ENCODE peak calls at places on chromosomes 1 and 21, in ten cellular contexts. One of them, this sample, is unnamed.
A peak's percentile ranks its signal among the peaks of the same experiment; 100 is the strongest.

GRCh38 chr1:12544992-12545391 is 73.0 kb downstream of the DHRS3 start:
- DNase-seq in A549: no peak
- DNase-seq in tibial nerve: no peak
- DNase-seq in uterus: no peak
- DNase-seq in heart right ventricle: no peak
- DNase-seq in HCT116: no peak
- DNase-seq in H9: no peak
- DNase-seq in ascending aorta: no peak
- DNase-seq in CD8-positive, alpha-beta T cell: no peak
- DNase-seq in heart left ventricle: no peak
- DNase-seq in this sample: no peak

GRCh38 chr1:1928231-1929101 is 9.4 kb upstream of the TMEM52 start:
- DNase-seq in A549: no peak
- DNase-seq in tibial nerve: no peak
- DNase-seq in uterus: no peak
- DNase-seq in heart right ventricle: no peak
- DNase-seq in HCT116: no peak
- DNase-seq in H9: no peak
- DNase-seq in ascending aorta: no peak
- DNase-seq in CD8-positive, alpha-beta T cell: no peak
- DNase-seq in heart left ventricle: no peak
- DNase-seq in this sample: no peak

GRCh38 chr1:119840745-119841144 is 29.5 kb upstream of the REG4 start:
- DNase-seq in A549: no peak
- DNase-seq in tibial nerve: no peak
- DNase-seq in uterus: no peak
- DNase-seq in heart right ventricle: no peak
- DNase-seq in HCT116: no peak
- DNase-seq in H9: no peak
- DNase-seq in ascending aorta: no peak
- DNase-seq in CD8-positive, alpha-beta T cell: no peak
- DNase-seq in heart left ventricle: no peak
- DNase-seq in this sample: no peak

GRCh38 chr1:16348414-16349182 is 3.7 kb downstream of the FBXO42 start:
- DNase-seq in A549: no peak
- DNase-seq in tibial nerve: no peak
- DNase-seq in uterus: no peak
- DNase-seq in heart right ventricle: no peak
- DNase-seq in HCT116: no peak
- DNase-seq in H9: no peak
- DNase-seq in ascending aorta: no peak
- DNase-seq in CD8-positive, alpha-beta T cell: no peak
- DNase-seq in heart left ventricle: no peak
- DNase-seq in this sample: peak; percentile 62

GRCh38 chr1:155339515-155340111 is 18.9 kb downstream of the RUSC1 start:
- DNase-seq in A549: no peak
- DNase-seq in tibial nerve: no peak
- DNase-seq in uterus: no peak
- DNase-seq in heart right ventricle: no peak
- DNase-seq in HCT116: no peak
- DNase-seq in H9: no peak
- DNase-seq in ascending aorta: no peak
- DNase-seq in CD8-positive, alpha-beta T cell: no peak
- DNase-seq in heart left ventricle: no peak
- DNase-seq in this sample: no peak

GRCh38 chr1:18557621-18558465 is 72.8 kb upstream of the PAX7 start:
- DNase-seq in A549: peak; percentile 7
- DNase-seq in tibial nerve: no peak
- DNase-seq in uterus: no peak
- DNase-seq in heart right ventricle: no peak
- DNase-seq in HCT116: no peak
- DNase-seq in H9: peak; percentile 89
- DNase-seq in ascending aorta: no peak
- DNase-seq in CD8-positive, alpha-beta T cell: no peak
- DNase-seq in heart left ventricle: no peak
- DNase-seq in this sample: no peak

GRCh38 chr1:84581648-84582047 is 7.4 kb upstream of the CTBS start:
- DNase-seq in A549: no peak
- DNase-seq in tibial nerve: no peak
- DNase-seq in uterus: no peak
- DNase-seq in heart right ventricle: no peak
- DNase-seq in HCT116: no peak
- DNase-seq in H9: no peak
- DNase-seq in ascending aorta: no peak
- DNase-seq in CD8-positive, alpha-beta T cell: no peak
- DNase-seq in heart left ventricle: no peak
- DNase-seq in this sample: no peak

GRCh38 chr1:234957330-234958065 is 171.1 kb downstream of the TOMM20 start:
- DNase-seq in A549: peak; percentile 95
- DNase-seq in tibial nerve: no peak
- DNase-seq in uterus: peak; percentile 53
- DNase-seq in heart right ventricle: no peak
- DNase-seq in HCT116: peak; percentile 44
- DNase-seq in H9: peak; percentile 62
- DNase-seq in ascending aorta: no peak
- DNase-seq in CD8-positive, alpha-beta T cell: no peak
- DNase-seq in heart left ventricle: no peak
- DNase-seq in this sample: peak; percentile 80

GRCh38 chr1:94596260-94596659 is 54.7 kb upstream of the F3 start:
- DNase-seq in A549: no peak
- DNase-seq in tibial nerve: no peak
- DNase-seq in uterus: no peak
- DNase-seq in heart right ventricle: no peak
- DNase-seq in HCT116: no peak
- DNase-seq in H9: no peak
- DNase-seq in ascending aorta: no peak
- DNase-seq in CD8-positive, alpha-beta T cell: no peak
- DNase-seq in heart left ventricle: no peak
- DNase-seq in this sample: no peak

GRCh38 chr1:92066321-92066720 is 8.9 kb downstream of the SETSIP start:
- DNase-seq in A549: no peak
- DNase-seq in tibial nerve: no peak
- DNase-seq in uterus: no peak
- DNase-seq in heart right ventricle: no peak
- DNase-seq in HCT116: no peak
- DNase-seq in H9: no peak
- DNase-seq in ascending aorta: no peak
- DNase-seq in CD8-positive, alpha-beta T cell: no peak
- DNase-seq in heart left ventricle: no peak
- DNase-seq in this sample: no peak

GRCh38 chr1:92070892-92071291 is 4.3 kb downstream of the SETSIP start:
- DNase-seq in A549: no peak
- DNase-seq in tibial nerve: no peak
- DNase-seq in uterus: no peak
- DNase-seq in heart right ventricle: no peak
- DNase-seq in HCT116: no peak
- DNase-seq in H9: no peak
- DNase-seq in ascending aorta: no peak
- DNase-seq in CD8-positive, alpha-beta T cell: no peak
- DNase-seq in heart left ventricle: no peak
- DNase-seq in this sample: no peak

GRCh38 chr1:92065042-92065441 is 10.2 kb downstream of the SETSIP start:
- DNase-seq in A549: no peak
- DNase-seq in tibial nerve: no peak
- DNase-seq in uterus: no peak
- DNase-seq in heart right ventricle: no peak
- DNase-seq in HCT116: no peak
- DNase-seq in H9: no peak
- DNase-seq in ascending aorta: no peak
- DNase-seq in CD8-positive, alpha-beta T cell: no peak
- DNase-seq in heart left ventricle: no peak
- DNase-seq in this sample: no peak
- TF ChIP-seq CTCF in A549: no peak
- TF ChIP-seq CTCF in tibial nerve: no peak
- TF ChIP-seq CTCF in uterus: no peak
- TF ChIP-seq CTCF in heart right ventricle: no peak
- TF ChIP-seq CTCF in HCT116: peak; percentile 20
- TF ChIP-seq CTCF in H9: peak; percentile 48
- TF ChIP-seq CTCF in ascending aorta: no peak
- TF ChIP-seq CTCF in CD8-positive, alpha-beta T cell: no peak
- TF ChIP-seq CTCF in heart left ventricle: no peak
- TF ChIP-seq CTCF in this sample: no peak

GRCh38 chr1:185568155-185569123 is 165.8 kb upstream of the HMCN1 start:
- DNase-seq in A549: no peak
- DNase-seq in tibial nerve: no peak
- DNase-seq in uterus: no peak
- DNase-seq in heart right ventricle: no peak
- DNase-seq in HCT116: no peak
- DNase-seq in H9: no peak
- DNase-seq in ascending aorta: no peak
- DNase-seq in CD8-positive, alpha-beta T cell: no peak
- DNase-seq in heart left ventricle: no peak
- DNase-seq in this sample: no peak
- H3K27ac ChIP-seq in A549: no peak overlapping the region
- H3K27ac ChIP-seq in tibial nerve: no peak overlapping the region
- H3K27ac ChIP-seq in uterus: no peak overlapping the region
- H3K27ac ChIP-seq in heart right ventricle: no peak overlapping the region
- H3K27ac ChIP-seq in HCT116: no peak overlapping the region
- H3K27ac ChIP-seq in H9: no peak overlapping the region
- H3K27ac ChIP-seq in ascending aorta: no peak overlapping the region
- H3K27ac ChIP-seq in CD8-positive, alpha-beta T cell: peak overlapping the region; percentile 79
- H3K27ac ChIP-seq in heart left ventricle: no peak overlapping the region
- H3K27ac ChIP-seq in this sample: no peak overlapping the region

DNA sequence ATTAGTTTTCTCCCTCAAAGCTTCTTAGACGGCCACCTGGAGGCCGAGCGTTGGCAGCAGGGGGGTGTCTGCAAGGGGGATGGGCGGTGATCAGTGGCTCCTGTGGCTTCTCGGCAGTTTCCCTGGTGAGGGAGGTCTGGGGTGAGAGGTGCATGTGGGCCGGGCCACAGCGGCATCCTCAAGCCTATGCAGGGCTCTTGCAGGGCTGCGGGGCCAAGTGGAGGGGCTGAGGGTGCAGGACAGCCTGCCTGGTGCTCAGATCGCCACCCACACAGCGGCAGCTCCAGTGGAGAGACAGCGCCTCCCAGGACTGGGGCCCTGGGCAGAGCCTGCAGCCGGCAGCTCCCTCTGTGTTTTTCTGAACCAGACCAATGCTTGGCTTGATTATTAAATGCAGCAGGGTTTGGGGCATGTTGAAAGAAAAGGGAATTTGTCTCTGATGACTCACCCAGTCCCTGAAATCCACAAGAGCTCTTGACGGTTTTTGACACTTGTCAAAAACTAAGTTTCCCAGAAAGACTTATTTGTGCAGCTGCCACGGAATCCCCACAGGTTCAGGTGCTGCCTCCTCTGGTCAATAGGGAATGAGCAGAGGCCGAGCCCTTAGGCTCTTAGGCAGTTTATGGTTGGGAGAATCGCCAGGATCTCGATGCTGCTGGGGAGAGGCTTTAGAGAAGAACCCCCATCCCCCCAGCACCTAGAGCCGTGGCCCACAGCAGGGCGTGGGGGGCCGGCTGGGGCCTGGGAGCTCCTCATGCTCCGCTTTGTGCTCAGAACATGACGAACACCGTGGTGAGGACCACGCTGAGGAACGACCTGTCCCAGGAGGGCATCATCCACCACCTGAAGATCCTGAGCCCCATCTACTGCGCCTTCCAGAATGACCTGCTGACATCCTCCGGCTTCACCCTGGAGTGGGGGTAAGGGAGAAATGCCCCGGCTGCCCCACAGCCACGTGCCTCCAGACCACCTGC is 54.7 kb downstream of the UMODL1 start:
- DNase-seq in A549: no peak
- DNase-seq in tibial nerve: no peak
- DNase-seq in uterus: no peak
- DNase-seq in heart right ventricle: no peak
- DNase-seq in HCT116: no peak
- DNase-seq in H9: peak; percentile 43
- DNase-seq in ascending aorta: no peak
- DNase-seq in CD8-positive, alpha-beta T cell: no peak
- DNase-seq in heart left ventricle: no peak
- DNase-seq in this sample: no peak
- TF ChIP-seq CTCF in A549: no peak
- TF ChIP-seq CTCF in tibial nerve: no peak
- TF ChIP-seq CTCF in uterus: no peak
- TF ChIP-seq CTCF in heart right ventricle: no peak
- TF ChIP-seq CTCF in HCT116: peak; percentile 55
- TF ChIP-seq CTCF in H9: peak; percentile 56
- TF ChIP-seq CTCF in ascending aorta: no peak
- TF ChIP-seq CTCF in CD8-positive, alpha-beta T cell: no peak
- TF ChIP-seq CTCF in heart left ventricle: no peak
- TF ChIP-seq CTCF in this sample: peak; percentile 17

GRCh38 chr1:204870165-204870912 is at the start of gene NFASC:
- DNase-seq in A549: no peak
- DNase-seq in tibial nerve: no peak
- DNase-seq in uterus: no peak
- DNase-seq in heart right ventricle: no peak
- DNase-seq in HCT116: no peak
- DNase-seq in H9: no peak
- DNase-seq in ascending aorta: no peak
- DNase-seq in CD8-positive, alpha-beta T cell: no peak
- DNase-seq in heart left ventricle: no peak
- DNase-seq in this sample: no peak

GRCh38 chr1:204873714-204874113 is 3.1 kb downstream of the NFASC start:
- DNase-seq in A549: no peak
- DNase-seq in tibial nerve: no peak
- DNase-seq in uterus: no peak
- DNase-seq in heart right ventricle: no peak
- DNase-seq in HCT116: no peak
- DNase-seq in H9: no peak
- DNase-seq in ascending aorta: no peak
- DNase-seq in CD8-positive, alpha-beta T cell: no peak
- DNase-seq in heart left ventricle: no peak
- DNase-seq in this sample: no peak

GRCh38 chr1:204873176-204873575 is 2.5 kb downstream of the NFASC start:
- DNase-seq in A549: no peak
- DNase-seq in tibial nerve: no peak
- DNase-seq in uterus: no peak
- DNase-seq in heart right ventricle: no peak
- DNase-seq in HCT116: no peak
- DNase-seq in H9: no peak
- DNase-seq in ascending aorta: no peak
- DNase-seq in CD8-positive, alpha-beta T cell: no peak
- DNase-seq in heart left ventricle: no peak
- DNase-seq in this sample: no peak

GRCh38 chr1:204872262-204872881 is 1.7 kb downstream of the NFASC start:
- DNase-seq in A549: no peak
- DNase-seq in tibial nerve: no peak
- DNase-seq in uterus: no peak
- DNase-seq in heart right ventricle: peak; percentile 25
- DNase-seq in HCT116: no peak
- DNase-seq in H9: no peak
- DNase-seq in ascending aorta: no peak
- DNase-seq in CD8-positive, alpha-beta T cell: no peak
- DNase-seq in heart left ventricle: peak; percentile 41
- DNase-seq in this sample: no peak

DNA sequence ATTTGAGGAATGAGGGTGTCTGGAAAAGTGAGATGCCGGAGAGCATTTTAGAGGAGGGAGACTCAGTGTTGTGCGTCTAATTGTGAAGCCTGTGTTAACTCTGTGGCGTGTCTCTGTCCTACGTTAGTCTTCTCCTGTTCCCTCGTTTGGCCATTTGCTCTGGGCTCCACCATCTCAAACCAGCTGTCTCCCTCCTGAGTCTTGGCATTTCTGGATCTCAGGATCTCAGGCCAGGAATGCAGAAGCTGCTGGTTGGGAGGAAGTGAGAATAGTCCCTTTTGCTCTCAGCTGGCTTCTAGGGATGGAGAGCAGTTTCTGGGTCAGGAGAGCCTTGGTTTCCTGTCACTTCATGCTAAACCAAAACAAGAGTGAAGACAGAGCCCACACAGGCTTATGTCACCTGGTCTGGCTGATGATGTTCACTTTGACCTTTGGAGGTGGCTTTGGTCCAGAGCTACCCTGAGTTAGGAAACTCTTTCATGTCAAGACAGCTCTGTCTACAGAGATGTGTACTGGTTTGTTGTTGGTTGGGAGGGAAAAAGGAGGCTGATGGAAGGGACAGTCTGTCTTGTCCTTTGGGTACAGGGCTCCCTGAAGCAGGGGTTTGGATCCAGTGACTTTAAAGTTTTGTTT is 859 bp downstream of the NFASC start:
- DNase-seq in A549: no peak
- DNase-seq in tibial nerve: no peak
- DNase-seq in uterus: no peak
- DNase-seq in heart right ventricle: no peak
- DNase-seq in HCT116: no peak
- DNase-seq in H9: no peak
- DNase-seq in ascending aorta: no peak
- DNase-seq in CD8-positive, alpha-beta T cell: no peak
- DNase-seq in heart left ventricle: no peak
- DNase-seq in this sample: no peak
- H3K27ac ChIP-seq in A549: no peak overlapping the region
- H3K27ac ChIP-seq in tibial nerve: peak overlapping the region; percentile 55
- H3K27ac ChIP-seq in uterus: peak overlapping the region; percentile 53
- H3K27ac ChIP-seq in heart right ventricle: peak overlapping the region; percentile 40
- H3K27ac ChIP-seq in HCT116: no peak overlapping the region
- H3K27ac ChIP-seq in H9: no peak overlapping the region
- H3K27ac ChIP-seq in ascending aorta: no peak overlapping the region
- H3K27ac ChIP-seq in CD8-positive, alpha-beta T cell: no peak overlapping the region
- H3K27ac ChIP-seq in heart left ventricle: peak overlapping the region; percentile 63
- H3K27ac ChIP-seq in this sample: no peak overlapping the region